ENCODE peak calls at places on chromosome 18, in five cellular contexts. P is IMR-90, X is H1, H is neuronal stem cell, N is trophoblast cell. T is an unnamed sample.

GRCh38 chr18:21262979-21263378 is 20.9 kb downstream of the GREB1L start:
- DNase-seq in X (no peak), H (peak), N (no peak), P (no peak), T (peak)

GRCh38 chr18:45657357-45658335 is 42.4 kb downstream of the SLC14A2 start:
- DNase-seq in X (no peak), H (no peak), P (peak), N (no peak), T (no peak)

GRCh38 chr18:22170421-22171262 is 1.3 kb downstream of the GATA6 start:
- DNase-seq in N (peak), H (no peak), P (peak), X (no peak), T (peak)

GRCh38 chr18:45167109-45167551 is 448.1 kb upstream of the SLC14A2 start:
- DNase-seq in P (peak), X (no peak), N (peak), H (no peak), T (no peak)

GRCh38 chr18:14098428-14098827 is 33.8 kb downstream of the ZNF519 start:
- DNase-seq in P (no peak), N (no peak), X (no peak), H (no peak), T (no peak)

GRCh38 chr18:34890486-34891085 is 150.6 kb upstream of the MAPRE2 start:
- DNase-seq in H (no peak), X (no peak), N (no peak), P (no peak), T (no peak)

GRCh38 chr18:32469190-32469611 is 1.5 kb downstream of the GAREM1 start:
- DNase-seq in N (peak), X (no peak), P (peak), H (peak), T (peak)

GRCh38 chr18:23095463-23095862 is 39.8 kb upstream of the CABLES1 start:
- DNase-seq in X (no peak), N (no peak), H (no peak), P (no peak), T (no peak)

GRCh38 chr18:24987271-24987932 is 364.6 kb downstream of the ZNF521 start:
- DNase-seq in P (peak), X (no peak), N (no peak), H (peak), T (peak)

GRCh38 chr18:78726326-78727056 is 253.1 kb upstream of the SALL3 start:
- DNase-seq in N (no peak), H (no peak), P (no peak), X (no peak), T (no peak)

GRCh38 chr18:48674198-48674721 is 135.4 kb downstream of the CTIF start:
- DNase-seq in X (no peak), H (no peak), P (peak), N (no peak), T (no peak)

GRCh38 chr18:12397793-12398192 is 9.9 kb upstream of the PRELID3A start:
- DNase-seq in H (no peak), P (no peak), N (no peak), X (no peak), T (no peak)

GRCh38 chr18:68484241-68484640 is 230.7 kb downstream of the TMX3 start:
- DNase-seq in P (peak), X (no peak), N (no peak), H (no peak), T (no peak)

GRCh38 chr18:75265255-75265654 is 54.7 kb downstream of the TSHZ1 start:
- DNase-seq in P (peak), X (no peak), N (no peak), H (no peak), T (no peak)

GRCh38 chr18:408367-408766 is 92.1 kb downstream of the COLEC12 start:
- DNase-seq in X (no peak), H (no peak), N (no peak), P (no peak), T (no peak)

GRCh38 chr18:26655614-26656400 is 107.5 kb upstream of the KCTD1 start:
- DNase-seq in P (peak), H (peak), X (no peak), N (peak), T (peak)

GRCh38 chr18:13436596-13436995 is 218.0 kb downstream of the LDLRAD4 start:
- DNase-seq in P (no peak), N (no peak), X (no peak), H (no peak), T (no peak)

GRCh38 chr18:58041633-58042032 is 2.4 kb upstream of the NEDD4L start:
- DNase-seq in X (no peak), N (no peak), H (no peak), P (no peak), T (no peak)

GRCh38 chr18:45102863-45103262 is 422.2 kb downstream of the SETBP1 start:
- DNase-seq in N (no peak), P (no peak), H (no peak), X (no peak), T (peak)

GRCh38 chr18:2325308-2325849 is 245.9 kb downstream of the METTL4 start:
- DNase-seq in P (peak), H (no peak), N (peak), X (no peak), T (peak)

GRCh38 chr18:61765097-61765496 is 127.7 kb downstream of the RNF152 start:
- DNase-seq in H (peak), N (peak), X (no peak), P (peak), T (peak)
- H4K8ac ChIP-seq in H (no peak), N (peak), X (no peak), P (peak), T (no peak)

DNA sequence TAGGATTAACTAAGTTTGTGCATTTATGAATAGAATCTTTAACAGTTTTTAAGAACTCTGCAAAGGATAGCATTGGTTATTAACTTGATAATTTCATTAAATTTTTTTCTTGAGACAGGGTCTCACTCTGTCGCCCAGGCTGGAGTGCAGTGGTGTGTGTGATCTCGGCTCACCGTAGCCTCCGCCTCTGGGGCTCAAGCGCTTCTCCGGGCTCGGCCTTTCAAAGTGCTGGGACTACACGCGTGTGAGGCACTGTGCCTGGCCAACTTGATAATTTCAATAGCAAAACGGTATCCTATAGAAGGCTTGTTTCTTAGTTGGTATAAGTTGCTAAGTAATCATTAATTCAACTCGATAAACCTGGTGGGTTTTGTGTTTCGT is 38.0 kb downstream of the ADNP2 start:
- DNase-seq in X (no peak), N (no peak), H (no peak), P (no peak), T (no peak)
- H3K9ac ChIP-seq in X (no peak), N (no peak), H (peak), P (peak), T (peak)

GRCh38 chr18:9914334-9914583 is 443 bp downstream of the VAPA start:
- DNase-seq in N (no peak), X (no peak), P (no peak), H (no peak), T (peak)
- H4K8ac ChIP-seq in N (peak), X (peak), P (peak), H (no peak), T (peak)

DNA sequence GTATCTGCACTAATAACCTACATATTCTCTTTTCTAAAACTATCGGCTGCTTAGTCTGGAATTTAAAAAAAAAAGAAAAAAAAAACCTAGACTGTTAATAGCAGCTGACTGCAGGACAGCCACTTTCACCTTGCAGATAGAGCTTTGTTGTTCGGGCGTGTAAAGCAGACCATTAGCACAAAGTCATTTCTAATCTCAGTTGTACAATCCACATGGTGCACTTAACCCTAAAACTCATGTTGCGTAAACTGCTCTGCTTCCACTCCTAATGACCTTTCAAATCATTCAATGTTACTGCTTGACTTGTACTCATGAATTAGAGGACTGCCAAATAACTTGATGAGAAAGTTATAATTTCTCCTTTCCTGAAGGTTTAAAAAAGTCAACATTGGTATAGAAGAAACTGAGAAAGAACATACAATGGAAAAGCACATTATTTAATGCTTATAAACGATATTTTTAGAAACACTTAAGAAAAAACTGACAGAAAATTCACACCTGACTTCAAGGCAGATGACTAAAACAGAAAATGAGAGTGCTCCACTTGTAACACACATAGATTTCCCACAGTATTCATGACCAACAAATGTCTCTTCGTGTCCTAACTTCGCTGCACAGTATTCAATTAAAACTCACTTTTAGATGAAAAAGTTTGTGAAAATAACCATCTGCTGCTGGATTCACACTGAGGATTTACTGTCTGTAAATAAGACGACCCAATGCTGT is 2.6 kb downstream of the CDH2 start:
- DNase-seq in H (no peak), P (no peak), N (no peak), X (no peak), T (no peak)
- H3K9ac ChIP-seq in H (no peak), P (no peak), N (no peak), X (no peak), T (peak)

DNA sequence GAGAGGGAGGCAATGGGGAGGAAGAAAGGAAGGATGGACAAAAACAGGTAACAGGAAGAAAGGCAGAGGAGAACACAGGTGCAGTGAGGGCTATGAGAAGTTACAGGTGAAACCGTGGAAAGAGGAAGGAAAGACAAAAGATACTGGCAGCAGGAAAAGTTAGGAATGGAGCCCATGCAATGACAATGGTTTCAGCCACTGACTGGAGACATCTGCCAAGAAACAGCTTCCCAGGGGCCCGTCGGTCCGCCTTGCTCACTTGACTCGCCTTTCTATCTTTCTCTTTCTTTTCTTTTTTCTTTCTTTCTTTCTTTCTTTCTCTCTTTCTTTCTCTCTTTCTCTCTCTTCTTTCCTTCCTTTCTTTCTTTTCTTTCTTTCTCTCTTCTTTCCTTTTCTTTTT is 37.5 kb downstream of the ST8SIA5 start:
- DNase-seq in P (no peak), H (no peak), N (no peak), X (no peak), T (no peak)
- H4K8ac ChIP-seq in P (peak), H (no peak), N (no peak), X (no peak), T (no peak)

DNA sequence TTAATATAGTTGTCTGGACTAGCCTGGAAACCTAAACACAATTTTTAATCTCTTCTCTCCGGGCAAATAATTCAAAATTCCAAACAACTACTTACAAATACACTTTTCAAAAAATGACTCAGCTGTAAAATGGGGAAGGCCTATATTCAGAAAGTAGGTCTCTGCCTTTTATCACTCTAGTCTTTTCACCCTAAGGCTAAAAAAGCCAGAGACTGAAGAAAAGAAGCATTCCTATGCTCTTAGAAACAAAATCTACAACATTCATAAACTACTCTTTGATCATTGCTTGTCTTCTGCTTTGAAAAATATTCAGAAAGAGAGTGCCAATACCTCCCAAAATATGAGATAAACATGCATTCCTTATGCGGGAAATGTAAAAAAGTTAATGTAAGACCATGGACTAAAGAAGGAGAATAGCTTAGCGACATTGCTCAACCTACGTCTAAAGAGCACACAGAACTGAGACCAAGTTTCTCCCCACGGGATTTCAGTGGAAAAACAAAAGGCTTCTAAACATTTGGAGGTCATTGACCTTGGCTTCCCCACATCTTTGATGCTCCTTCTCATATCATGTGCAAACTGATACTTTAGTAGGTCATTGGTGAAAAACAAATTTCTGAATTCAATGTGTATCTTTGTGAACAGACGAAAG is 74.4 kb upstream of the EPB41L3 start:
- DNase-seq in N (peak), X (no peak), H (no peak), P (no peak), T (no peak)
- H3K9ac ChIP-seq in N (no peak), X (no peak), H (no peak), P (no peak), T (no peak)

DNA sequence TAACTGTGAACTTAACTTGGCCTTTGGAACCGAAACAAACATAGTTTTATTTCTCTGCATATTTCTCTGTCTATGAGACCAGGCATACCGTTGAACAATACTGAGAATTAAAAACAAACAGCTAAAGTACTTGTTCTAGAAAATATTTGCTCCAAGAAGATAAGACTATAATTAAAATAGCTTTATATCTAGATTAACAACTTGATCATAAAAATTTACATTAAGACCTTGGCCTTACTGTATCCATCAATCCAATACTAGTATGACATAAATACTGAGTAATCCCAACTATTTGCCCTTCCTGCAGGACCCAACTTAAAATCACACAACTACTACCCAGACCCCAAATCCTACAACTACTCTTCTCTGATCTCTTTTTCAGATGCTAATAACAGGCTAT is 260.9 kb downstream of the RIT2 start:
- DNase-seq in H (no peak), N (no peak), X (no peak), P (no peak), T (peak)
- H4K8ac ChIP-seq in H (no peak), N (no peak), X (no peak), P (no peak), T (no peak)

GRCh38 chr18:9400197-9400596 is 65.6 kb downstream of the TWSG1 start:
- DNase-seq in H (no peak), N (no peak), P (no peak), X (no peak), T (no peak)
- H3K9ac ChIP-seq in H (no peak), N (no peak), P (no peak), X (no peak), T (no peak)

DNA sequence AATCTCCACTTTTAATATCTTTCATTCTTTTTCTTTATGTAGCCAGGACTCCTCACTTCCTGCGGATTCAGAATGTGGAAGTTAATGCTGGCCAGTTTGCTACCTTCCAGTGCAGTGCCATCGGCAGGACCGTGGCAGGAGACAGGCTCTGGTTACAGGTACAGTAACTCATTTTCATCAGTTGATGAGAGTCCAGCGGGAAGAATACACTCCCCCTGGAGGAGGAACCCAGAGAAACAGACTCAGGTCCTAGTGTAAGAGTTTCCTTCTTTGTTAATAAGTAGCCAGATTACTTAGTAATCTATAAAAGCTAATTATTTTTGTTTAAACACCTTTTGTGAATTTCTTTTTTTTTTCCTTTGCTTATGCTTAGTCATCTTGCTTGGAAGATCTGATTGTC is 359.4 kb downstream of the PTPRM start:
- DNase-seq in X (no peak), N (no peak), H (no peak), P (no peak), T (peak)
- H4K8ac ChIP-seq in X (no peak), N (no peak), H (no peak), P (no peak), T (no peak)

DNA sequence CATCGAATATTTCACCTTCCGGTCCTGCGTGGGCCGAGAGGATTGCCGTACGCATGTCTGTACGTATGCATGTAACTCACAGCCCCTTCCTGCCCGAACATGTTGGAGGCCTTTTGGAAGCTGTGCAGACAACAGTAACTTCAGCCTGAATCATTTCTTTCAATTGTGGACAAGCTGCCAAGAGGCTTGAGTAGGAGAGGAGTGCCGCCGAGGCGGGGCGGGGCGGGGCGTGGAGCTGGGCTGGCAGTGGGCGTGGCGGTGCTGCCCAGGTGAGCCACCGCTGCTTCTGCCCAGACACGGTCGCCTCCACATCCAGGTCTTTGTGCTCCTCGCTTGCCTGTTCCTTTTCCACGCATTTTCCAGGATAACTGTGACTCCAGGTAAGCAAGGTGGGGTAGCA is at the start of gene SERPINB5:
- DNase-seq in N (peak), P (no peak), X (no peak), H (no peak), T (no peak)
- H3K9ac ChIP-seq in N (no peak), P (no peak), X (no peak), H (no peak), T (no peak)

T was measured in mesendoderm.